ENCODE peak calls at places on chromosomes 12 and 14, in four cellular contexts. I is stimulated activated CD4-positive, alpha-beta T cell treated with anti-CD3 and anti-CD28 coated beads, Interleukin-4, amount 100 ng/mL, for 4 hours; K is Panc1; O is stimulated activated naive CD8-positive, alpha-beta T cell treated with anti-CD3 and anti-CD28 coated beads, Interleukin-15, Interleukin-2, amounts not matched to agents 100 U/mL and 50 U/mL, for 24 hours. C is an unnamed sample.

GRCh38 chr14:67360469-67361206 is 510 bp downstream of the EIF2S1 start:
- DNase-seq in I (peak; percentile 15), K (no peak), O (no peak), C (no peak)

GRCh38 chr14:105281354-105282097 is 19.3 kb downstream of the BRF1 start:
- DNase-seq in I (no peak), K (no peak), O (no peak), C (no peak)

GRCh38 chr12:67741234-67741633 is 92.7 kb downstream of the DYRK2 start:
- DNase-seq in I (no peak), K (no peak), O (no peak), C (no peak)

GRCh38 chr12:57370696-57371095 is 60.1 kb downstream of the R3HDM2 start:
- DNase-seq in I (no peak), K (no peak), O (no peak), C (no peak)

GRCh38 chr12:85923767-85924331 is 49.8 kb downstream of the NTS start:
- DNase-seq in I (no peak), K (no peak), O (no peak), C (no peak)

GRCh38 chr12:93722757-93723567 is 45.8 kb downstream of the CRADD start:
- DNase-seq in I (no peak), K (no peak), O (no peak), C (no peak)

GRCh38 chr14:30656190-30656632 is 34.1 kb downstream of the SCFD1 start:
- DNase-seq in I (peak; percentile 11), K (peak; percentile 15), O (peak; percentile 26), C (no peak)

GRCh38 chr14:81447018-81447770 is 47.1 kb upstream of the STON2 start:
- DNase-seq in I (no peak), K (no peak), O (no peak), C (no peak)

GRCh38 chr14:71290960-71291466 is 383.8 kb downstream of the PCNX1 start:
- DNase-seq in I (peak; percentile 3), K (peak; percentile 25), O (peak; percentile 41), C (no peak)

GRCh38 chr14:55399912-55400311 is 11.7 kb downstream of the ATG14 start:
- DNase-seq in I (no peak), K (no peak), O (no peak), C (no peak)

GRCh38 chr12:85725991-85726390 is 110.2 kb downstream of the RASSF9 start:
- DNase-seq in I (no peak), K (no peak), O (no peak), C (no peak)

GRCh38 chr12:113059071-113059595 is 2.6 kb downstream of the DTX1 start:
- DNase-seq in I (no peak), K (no peak), O (no peak), C (no peak)

GRCh38 chr12:16163891-16164290 is 113.6 kb downstream of the SLC15A5 start:
- DNase-seq in I (no peak), K (no peak), O (no peak), C (no peak)

GRCh38 chr12:5432011-5432400 is at the start of gene NTF3:
- DNase-seq in I (no peak), K (no peak), O (no peak), C (no peak)

GRCh38 chr14:58750321-58751269 is 112.8 kb downstream of the DACT1 start:
- DNase-seq in I (no peak), K (no peak), O (no peak), C (no peak)

GRCh38 chr14:94473666-94474410 is 2.2 kb downstream of the SERPINA9 start:
- DNase-seq in I (no peak), K (no peak), O (no peak), C (no peak)

GRCh38 chr14:77271113-77271710 is at the start of gene NGB:
- DNase-seq in I (no peak), K (no peak), O (no peak), C (no peak)

GRCh38 chr14:104732931-104733681 is 9.1 kb downstream of the ADSS1 start:
- DNase-seq in I (no peak), K (no peak), O (no peak), C (no peak)

GRCh38 chr12:91985002-91985767 is 160.5 kb downstream of the BTG1 start:
- DNase-seq in I (no peak), K (no peak), O (no peak), C (no peak)

GRCh38 chr14:67800743-67801142 is 15.6 kb downstream of the ZFYVE26 start:
- DNase-seq in I (no peak), K (no peak), O (no peak), C (no peak)

GRCh38 chr12:4278582-4278939 is 5.0 kb downstream of the CCND2 start:
- DNase-seq in I (no peak), K (no peak), O (no peak), C (no peak)

GRCh38 chr12:122471324-122472226 is 29.2 kb downstream of the ZCCHC8 start:
- DNase-seq in I (no peak), K (no peak), O (no peak), C (no peak)

GRCh38 chr14:33307691-33308369 is 369.2 kb downstream of the NPAS3 start:
- DNase-seq in I (no peak), K (no peak), O (no peak), C (no peak)

GRCh38 chr14:66099451-66099850 is 386.7 kb upstream of the CCDC196 start:
- DNase-seq in I (no peak), K (no peak), O (no peak), C (no peak)

GRCh38 chr14:92914087-92914656 is 8.8 kb upstream of the CHGA start:
- DNase-seq in I (peak; percentile 22), K (no peak), O (peak; percentile 63), C (no peak)

GRCh38 chr14:47675489-47676300 is at the start of gene MDGA2:
- DNase-seq in I (no peak), K (no peak), O (peak; percentile 6), C (no peak)

GRCh38 chr14:104979758-104980591 is 1.8 kb upstream of the AHNAK2 start:
- DNase-seq in I (no peak), K (no peak), O (no peak), C (no peak)

GRCh38 chr14:61125314-61126082 is 144.5 kb downstream of the SLC38A6 start:
- DNase-seq in I (no peak), K (no peak), O (no peak), C (no peak)

GRCh38 chr14:28756896-28757570 is 9.6 kb upstream of the FOXG1 start:
- DNase-seq in I (no peak), K (no peak), O (no peak), C (no peak)

GRCh38 chr12:113464852-113465719 is 6.6 kb downstream of the LHX5 start:
- DNase-seq in I (no peak), K (no peak), O (no peak), C (no peak)

GRCh38 chr12:115437061-115437567 is 753.1 kb upstream of the TBX3 start:
- DNase-seq in I (no peak), K (no peak), O (no peak), C (no peak)

GRCh38 chr14:82447586-82447985 is 913.9 kb upstream of the SEL1L start:
- DNase-seq in I (no peak), K (no peak), O (no peak), C (no peak)

GRCh38 chr12:62466018-62466595 is 519 bp upstream of the MON2 start:
- DNase-seq in I (peak; percentile 11), K (no peak), O (peak; percentile 32), C (peak; percentile 21)